ENCODE peak calls at places on chromosomes 2 and 18, in ten cellular contexts. B, J, M, Y, L, N, W, U, O and R are unnamed samples.

GRCh38 chr18:80154293-80154692 is 45.2 kb downstream of the ADNP2 start:
- DNase-seq in U (no peak), Y (no peak), N (no peak), B (no peak), J (peak; percentile 41), L (peak; percentile 7), M (peak; percentile 47), O (no peak), W (peak; percentile 38), R (no peak)

GRCh38 chr2:69582582-69583176 is 60.9 kb downstream of the AAK1 start:
- DNase-seq in J (no peak), W (peak; percentile 55), M (no peak), L (peak; percentile 75), O (peak; percentile 26), U (no peak), N (no peak), Y (peak; percentile 56), B (no peak), R (no peak)

GRCh38 chr2:69345434-69345833 is 41.6 kb downstream of the GFPT1 start:
- DNase-seq in N (no peak), U (no peak), Y (no peak), J (no peak), W (peak; percentile 40), O (no peak), M (no peak), L (no peak), B (no peak), R (no peak)

GRCh38 chr2:225091336-225091735 is 49.1 kb upstream of the DOCK10 start:
- DNase-seq in W (peak; percentile 27), N (no peak), O (no peak), J (no peak), Y (peak; percentile 95), B (no peak), U (no peak), M (no peak), L (no peak), R (peak; percentile 83)

GRCh38 chr2:120934891-120935338 is 199.2 kb downstream of the GLI2 start:
- DNase-seq in O (no peak), M (no peak), J (peak; percentile 48), N (no peak), L (peak; percentile 59), B (no peak), W (peak; percentile 63), U (no peak), Y (peak; percentile 95), R (peak; percentile 87)

GRCh38 chr2:120990451-120990871 is 254.8 kb downstream of the GLI2 start:
- DNase-seq in L (no peak), B (no peak), N (no peak), W (peak; percentile 12), J (no peak), Y (no peak), O (no peak), M (no peak), U (no peak), R (no peak)

GRCh38 chr2:179106342-179107178 is 56.6 kb upstream of the CCDC141 start:
- DNase-seq in N (peak; percentile 53), B (no peak), M (no peak), L (peak; percentile 73), J (peak; percentile 89), Y (peak; percentile 94), O (peak; percentile 50), W (peak; percentile 93), U (peak; percentile 25), R (peak; percentile 78)

GRCh38 chr2:127632592-127633489 is 13.1 kb upstream of the GPR17 start:
- DNase-seq in J (no peak), B (no peak), M (no peak), O (no peak), W (no peak), U (no peak), N (no peak), L (no peak), Y (no peak), R (no peak)

GRCh38 chr2:149033716-149034115 is 4.8 kb upstream of the LYPD6B start:
- DNase-seq in M (peak; percentile 46), Y (no peak), B (no peak), U (no peak), J (no peak), N (no peak), W (no peak), L (no peak), O (peak; percentile 69), R (no peak)

GRCh38 chr2:129661942-129662341 is 317.5 kb upstream of the RAB6C start:
- DNase-seq in Y (no peak), J (peak; percentile 37), O (no peak), B (no peak), W (no peak), U (no peak), L (no peak), M (no peak), N (no peak), R (no peak)

GRCh38 chr18:9683418-9684396 is 24.4 kb upstream of the RAB31 start:
- DNase-seq in L (peak; percentile 23), Y (peak; percentile 68), J (peak; percentile 70), U (no peak), N (peak; percentile 58), W (peak; percentile 86), O (no peak), B (no peak), M (no peak), R (peak; percentile 27)

GRCh38 chr2:216991563-216991962 is 131.7 kb upstream of the TNP1 start:
- DNase-seq in U (no peak), M (no peak), O (no peak), B (no peak), Y (no peak), J (peak; percentile 5), L (no peak), W (peak; percentile 51), N (no peak), R (no peak)

GRCh38 chr2:120205901-120206581 is 17.2 kb downstream of the TMEM185B start:
- DNase-seq in J (peak; percentile 42), W (no peak), N (no peak), M (peak; percentile 80), B (no peak), U (no peak), Y (no peak), L (peak; percentile 75), O (no peak), R (no peak)

GRCh38 chr18:58348947-58349346 is 279.9 kb downstream of the ALPK2 start:
- DNase-seq in M (no peak), N (no peak), U (no peak), L (no peak), Y (no peak), W (no peak), B (peak; percentile 53), J (no peak), O (no peak), R (no peak)

GRCh38 chr18:48129621-48130082 is 199.2 kb upstream of the SMAD2 start:
- DNase-seq in O (no peak), L (no peak), J (no peak), N (no peak), B (no peak), U (no peak), Y (no peak), W (no peak), M (no peak), R (no peak)

GRCh38 chr2:175158894-175159293 is 9.1 kb downstream of the ATF2 start:
- DNase-seq in J (no peak), Y (no peak), O (no peak), M (no peak), B (no peak), W (no peak), U (no peak), N (no peak), L (no peak), R (no peak)

GRCh38 chr18:68083131-68083530 is 566.6 kb upstream of the DSEL start:
- DNase-seq in W (peak; percentile 64), N (no peak), Y (peak; percentile 81), U (no peak), M (no peak), B (no peak), L (no peak), O (no peak), J (peak; percentile 45), R (peak; percentile 9)

GRCh38 chr18:42231796-42232195 is 276.8 kb downstream of the PIK3C3 start:
- DNase-seq in J (no peak), L (no peak), Y (no peak), W (no peak), N (no peak), O (no peak), U (no peak), B (no peak), M (no peak), R (no peak)

GRCh38 chr2:47056374-47056773 is 98.7 kb downstream of the STPG4 start:
- DNase-seq in U (no peak), M (no peak), L (no peak), B (no peak), W (peak; percentile 93), Y (no peak), N (peak; percentile 80), O (no peak), J (peak; percentile 57), R (peak; percentile 68)

GRCh38 chr18:6520901-6521300 is 106.2 kb upstream of the L3MBTL4 start:
- DNase-seq in J (no peak), N (no peak), W (no peak), M (no peak), O (no peak), Y (no peak), U (no peak), L (no peak), B (no peak), R (no peak)
- H3K4me3 ChIP-seq in J (no peak overlapping the region), N (no peak overlapping the region), W (no peak overlapping the region), M (no peak overlapping the region), O (no peak overlapping the region), Y (no peak overlapping the region), U (no peak overlapping the region), L (no peak overlapping the region), B (no peak overlapping the region), R (no peak overlapping the region)

DNA sequence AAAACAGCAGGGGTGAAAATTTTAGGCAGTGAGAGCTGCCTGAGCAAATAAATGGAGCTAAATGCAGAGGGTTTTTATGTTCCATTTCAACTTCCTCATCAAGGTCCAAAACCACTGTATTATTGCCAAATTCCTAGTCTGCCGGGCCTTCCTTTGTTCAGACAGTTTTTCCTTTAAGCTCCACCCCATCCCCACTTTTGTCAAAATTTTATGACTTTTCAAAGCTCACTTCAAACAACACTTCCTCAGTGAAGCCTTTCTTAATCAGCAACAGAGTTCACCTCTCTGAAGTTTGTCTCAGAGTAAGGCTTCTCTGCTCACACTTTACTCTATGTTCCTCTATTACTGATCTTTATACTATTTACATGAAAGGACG is 81.3 kb downstream of the CERKL start:
- DNase-seq in M (no peak), Y (no peak), W (no peak), B (no peak), O (no peak), L (peak; percentile 37), U (no peak), J (peak; percentile 2), N (no peak), R (no peak)
- H3K4me3 ChIP-seq in M (no peak overlapping the region), Y (no peak overlapping the region), W (no peak overlapping the region), B (no peak overlapping the region), O (no peak overlapping the region), L (no peak overlapping the region), U (no peak overlapping the region), J (no peak overlapping the region), N (no peak overlapping the region), R (no peak overlapping the region)

GRCh38 chr18:6031004-6031403 is 135.7 kb upstream of the TMEM200C start:
- DNase-seq in W (no peak), N (no peak), B (no peak), O (no peak), M (no peak), U (no peak), J (no peak), Y (no peak), L (no peak), R (no peak)
- H3K4me3 ChIP-seq in W (no peak overlapping the region), N (no peak overlapping the region), B (no peak overlapping the region), O (no peak overlapping the region), M (no peak overlapping the region), U (no peak overlapping the region), J (no peak overlapping the region), Y (no peak overlapping the region), L (no peak overlapping the region), R (no peak overlapping the region)

GRCh38 chr2:241770185-241770935 is 6.3 kb upstream of the GAL3ST2 start:
- DNase-seq in J (no peak), U (no peak), L (no peak), N (no peak), M (peak; percentile 64), B (no peak), Y (no peak), O (no peak), W (no peak), R (no peak)
- H3K4me3 ChIP-seq in J (no peak overlapping the region), U (no peak overlapping the region), L (no peak overlapping the region), N (no peak overlapping the region), M (no peak overlapping the region), B (no peak overlapping the region), Y (no peak overlapping the region), O (no peak overlapping the region), W (no peak overlapping the region), R (no peak overlapping the region)